ENCODE peak calls at places on chromosomes 3 and 15, in six cellular contexts. F, U, Z, I, K and W are unnamed samples.

GRCh38 chr3:16484216-16484615 is 29.3 kb downstream of the RFTN1 start:
- DNase-seq in K (no peak), F (no peak), U (no peak), Z (no peak), I (no peak), W (no peak)

GRCh38 chr15:23690450-23690852 is 3.3 kb upstream of the NDN start:
- DNase-seq in F (no peak), U (peak), K (no peak), I (no peak), Z (no peak), W (no peak)

GRCh38 chr3:31230425-31230824 is 302.3 kb upstream of the STT3B start:
- DNase-seq in F (no peak), K (no peak), Z (no peak), I (no peak), U (no peak), W (no peak)

GRCh38 chr3:141649871-141650270 is 88.2 kb upstream of the RNF7 start:
- DNase-seq in F (no peak), Z (no peak), I (no peak), U (no peak), K (no peak), W (no peak)

GRCh38 chr3:18018491-18019177 is 276.2 kb upstream of the TBC1D5 start:
- DNase-seq in K (no peak), I (no peak), F (no peak), U (no peak), Z (no peak), W (no peak)

GRCh38 chr3:50708620-50709019 is 33.9 kb downstream of the DOCK3 start:
- DNase-seq in F (no peak), Z (no peak), I (no peak), K (peak), U (no peak), W (no peak)

GRCh38 chr3:111577798-111578685 is 17.1 kb downstream of the ZBED2 start:
- DNase-seq in Z (peak), U (no peak), F (peak), I (peak), K (no peak), W (peak)

GRCh38 chr3:40754966-40755365 is 230.2 kb downstream of the ZNF621 start:
- DNase-seq in K (no peak), F (no peak), Z (no peak), U (no peak), I (no peak), W (no peak)

GRCh38 chr3:129413687-129414506 is 14.5 kb downstream of the EFCAB12 start:
- DNase-seq in K (no peak), I (peak), Z (peak), U (no peak), F (no peak), W (no peak)

GRCh38 chr3:17356581-17356980 is 385.9 kb downstream of the TBC1D5 start:
- DNase-seq in F (no peak), U (no peak), K (no peak), Z (no peak), I (no peak), W (no peak)

GRCh38 chr3:160260587-160261270 is 35.5 kb downstream of the C3orf80 start:
- DNase-seq in F (no peak), K (no peak), Z (no peak), I (no peak), U (no peak), W (peak)

GRCh38 chr3:135991621-135992020 is 26.1 kb downstream of the PPP2R3A start:
- DNase-seq in Z (no peak), F (no peak), K (no peak), U (no peak), I (no peak), W (no peak)

GRCh38 chr3:113948015-113948917 is 453 bp downstream of the ZDHHC23 start:
- DNase-seq in Z (peak), U (peak), K (peak), I (peak), F (peak), W (peak)

GRCh38 chr15:23629234-23629805 is 18.3 kb downstream of the MAGEL2 start:
- DNase-seq in U (peak), K (no peak), Z (peak), I (no peak), F (peak), W (peak)

GRCh38 chr3:46878796-46879436 is 1.4 kb downstream of the PTH1R start:
- DNase-seq in Z (no peak), F (no peak), U (no peak), K (no peak), I (no peak), W (no peak)

GRCh38 chr15:95307115-95307514 is 1023.4 kb upstream of the NR2F2 start:
- DNase-seq in K (no peak), U (no peak), Z (no peak), F (no peak), I (no peak), W (no peak)

GRCh38 chr15:101454365-101454764 is 35.1 kb downstream of the PCSK6 start:
- DNase-seq in U (no peak), K (no peak), F (no peak), I (no peak), Z (no peak), W (no peak)

GRCh38 chr15:99818872-99819271 is 85.6 kb upstream of the LYSMD4 start:
- DNase-seq in Z (no peak), I (no peak), K (no peak), U (no peak), F (no peak), W (no peak)

GRCh38 chr3:27454914-27455313 is 29.3 kb downstream of the SLC4A7 start:
- DNase-seq in U (no peak), F (no peak), Z (no peak), I (peak), K (no peak), W (no peak)

GRCh38 chr3:130384547-130384946 is 39.1 kb downstream of the COL6A5 start:
- DNase-seq in Z (no peak), U (no peak), K (no peak), F (no peak), I (no peak), W (no peak)

GRCh38 chr3:73141531-73141930 is 80.1 kb downstream of the EBLN2 start:
- DNase-seq in U (no peak), F (no peak), I (no peak), Z (no peak), K (no peak), W (no peak)

GRCh38 chr3:37058117-37058516 is 64.8 kb downstream of the MLH1 start:
- DNase-seq in Z (no peak), F (no peak), U (no peak), I (no peak), K (no peak), W (no peak)

GRCh38 chr3:107627962-107628542 is 105.3 kb downstream of the BBX start:
- DNase-seq in Z (peak), K (no peak), F (peak), I (no peak), U (no peak), W (no peak)

GRCh38 chr3:189950258-189950657 is 170.4 kb downstream of the P3H2 start:
- DNase-seq in U (no peak), K (no peak), I (no peak), F (no peak), Z (no peak), W (no peak)

GRCh38 chr15:91909574-91909973 is 56.1 kb downstream of the SLCO3A1 start:
- DNase-seq in U (peak), Z (no peak), F (no peak), K (no peak), I (no peak), W (no peak)

GRCh38 chr3:44030690-44031344 is 210.9 kb upstream of the TOPAZ1 start:
- DNase-seq in I (no peak), F (no peak), K (no peak), U (no peak), Z (no peak), W (no peak)

GRCh38 chr3:39473452-39474125 is 6.1 kb downstream of the MOBP start:
- DNase-seq in Z (no peak), F (no peak), U (no peak), K (no peak), I (no peak), W (no peak)

GRCh38 chr3:123026551-123027291 is 842 bp downstream of the SEMA5B start:
- DNase-seq in F (no peak), Z (no peak), U (no peak), K (peak), I (peak), W (no peak)

GRCh38 chr3:38829404-38829803 is 13.4 kb upstream of the SCN10A start:
- DNase-seq in Z (no peak), F (no peak), I (no peak), U (no peak), K (no peak), W (no peak)

GRCh38 chr3:28476194-28476593 is 127.6 kb upstream of the AZI2 start:
- DNase-seq in F (peak), Z (peak), I (peak), K (no peak), U (peak), W (peak)

GRCh38 chr3:174441588-174442316 is 417.4 kb upstream of the NAALADL2 start:
- DNase-seq in Z (no peak), U (no peak), I (no peak), K (no peak), F (no peak), W (no peak)

GRCh38 chr15:47885921-47886320 is 168.6 kb downstream of the SEMA6D start:
- DNase-seq in K (no peak), Z (no peak), I (no peak), U (no peak), F (no peak), W (no peak)

GRCh38 chr3:350978-351377 is 154.4 kb downstream of the CHL1 start:
- DNase-seq in I (no peak), Z (no peak), F (no peak), U (no peak), K (no peak), W (no peak)

GRCh38 chr3:112500621-112501020 is 1.3 kb upstream of the BTLA start:
- DNase-seq in K (no peak), U (no peak), I (no peak), Z (no peak), F (no peak), W (no peak)

GRCh38 chr3:152270145-152270870 is 1.6 kb downstream of the MBNL1 start:
- DNase-seq in F (peak), U (peak), Z (peak), I (no peak), K (no peak), W (peak)